ENCODE peak calls at places on chromosomes 3 and 15, in ten cellular contexts. H is dorsolateral prefrontal cortex, R is colonic mucosa, Y is GM10248, D is BE2C, K is brain microvascular endothelial cell, N is OCI-LY7, B is DND-41, C is endothelial cell, F is GM23338. T is an unnamed sample.
A peak's percentile ranks its signal among the peaks of the same experiment; 100 is the strongest.

GRCh38 chr3:126245811-126246727 is 65.7 kb upstream of the ALDH1L1 start:
- DNase-seq in H (peak; percentile 57), R (peak; percentile 53), Y (peak; percentile 25), D (peak; percentile 75), K (peak; percentile 57), N (peak; percentile 66), B (peak; percentile 43), C (peak; percentile 60), F (peak; percentile 85), T (peak; percentile 56)

GRCh38 chr3:104388624-104389023 is 978.1 kb upstream of the ALCAM start:
- DNase-seq in H (no peak), R (no peak), Y (no peak), D (peak; percentile 12), K (peak; percentile 58), N (no peak), B (no peak), C (no peak), F (no peak), T (no peak)

GRCh38 chr3:194973366-194974000 is 287.8 kb downstream of the FAM43A start:
- DNase-seq in H (no peak), R (no peak), Y (no peak), D (no peak), K (no peak), N (no peak), B (no peak), C (no peak), F (no peak), T (no peak)

GRCh38 chr15:67465196-67465952 is 55.6 kb upstream of the C15orf61 start:
- DNase-seq in H (no peak), R (no peak), Y (no peak), D (no peak), K (no peak), N (no peak), B (no peak), C (no peak), F (no peak), T (no peak)

GRCh38 chr3:184567924-184568590 is 6.5 kb downstream of the EPHB3 start:
- DNase-seq in H (no peak), R (no peak), Y (no peak), D (no peak), K (no peak), N (no peak), B (no peak), C (no peak), F (no peak), T (peak; percentile 31)

GRCh38 chr3:39255503-39256325 is 24.1 kb downstream of the CX3CR1 start:
- DNase-seq in H (no peak), R (no peak), Y (peak; percentile 80), D (no peak), K (no peak), N (peak; percentile 95), B (no peak), C (no peak), F (no peak), T (no peak)

GRCh38 chr3:141402476-141403171 is 34.3 kb downstream of the ZBTB38 start:
- DNase-seq in H (peak; percentile 51), R (peak; percentile 70), Y (peak; percentile 43), D (peak; percentile 55), K (peak; percentile 56), N (no peak), B (no peak), C (peak; percentile 58), F (peak; percentile 84), T (peak; percentile 69)

GRCh38 chr15:98815207-98815606 is 166.9 kb downstream of the IGF1R start:
- DNase-seq in H (peak; percentile 58), R (no peak), Y (no peak), D (no peak), K (no peak), N (no peak), B (no peak), C (no peak), F (no peak), T (no peak)

GRCh38 chr3:122760457-122761271 is 33.0 kb downstream of the HSPBAP1 start:
- DNase-seq in H (no peak), R (no peak), Y (no peak), D (no peak), K (peak; percentile 14), N (no peak), B (no peak), C (no peak), F (peak; percentile 92), T (no peak)

GRCh38 chr15:60528530-60528929 is 49.6 kb upstream of the ICE2 start:
- DNase-seq in H (no peak), R (no peak), Y (no peak), D (no peak), K (peak; percentile 5), N (no peak), B (no peak), C (no peak), F (no peak), T (no peak)

GRCh38 chr3:42749753-42750231 is 23.3 kb downstream of the CCDC13 start:
- DNase-seq in H (no peak), R (no peak), Y (peak; percentile 53), D (no peak), K (no peak), N (peak; percentile 6), B (no peak), C (no peak), F (peak; percentile 82), T (peak; percentile 30)

GRCh38 chr3:150090877-150091276 is 120.2 kb upstream of the PFN2 start:
- DNase-seq in H (no peak), R (no peak), Y (no peak), D (no peak), K (no peak), N (no peak), B (no peak), C (no peak), F (no peak), T (no peak)

GRCh38 chr3:150097588-150097890 is 126.8 kb upstream of the PFN2 start:
- DNase-seq in H (no peak), R (no peak), Y (no peak), D (no peak), K (peak; percentile 45), N (no peak), B (no peak), C (no peak), F (no peak), T (no peak)

GRCh38 chr3:150091626-150092025 is 120.9 kb upstream of the PFN2 start:
- DNase-seq in H (no peak), R (no peak), Y (no peak), D (no peak), K (no peak), N (no peak), B (no peak), C (no peak), F (no peak), T (no peak)

GRCh38 chr3:150096700-150097587 is 126.2 kb upstream of the PFN2 start:
- DNase-seq in H (no peak), R (no peak), Y (no peak), D (no peak), K (no peak), N (no peak), B (no peak), C (no peak), F (no peak), T (no peak)

DNA sequence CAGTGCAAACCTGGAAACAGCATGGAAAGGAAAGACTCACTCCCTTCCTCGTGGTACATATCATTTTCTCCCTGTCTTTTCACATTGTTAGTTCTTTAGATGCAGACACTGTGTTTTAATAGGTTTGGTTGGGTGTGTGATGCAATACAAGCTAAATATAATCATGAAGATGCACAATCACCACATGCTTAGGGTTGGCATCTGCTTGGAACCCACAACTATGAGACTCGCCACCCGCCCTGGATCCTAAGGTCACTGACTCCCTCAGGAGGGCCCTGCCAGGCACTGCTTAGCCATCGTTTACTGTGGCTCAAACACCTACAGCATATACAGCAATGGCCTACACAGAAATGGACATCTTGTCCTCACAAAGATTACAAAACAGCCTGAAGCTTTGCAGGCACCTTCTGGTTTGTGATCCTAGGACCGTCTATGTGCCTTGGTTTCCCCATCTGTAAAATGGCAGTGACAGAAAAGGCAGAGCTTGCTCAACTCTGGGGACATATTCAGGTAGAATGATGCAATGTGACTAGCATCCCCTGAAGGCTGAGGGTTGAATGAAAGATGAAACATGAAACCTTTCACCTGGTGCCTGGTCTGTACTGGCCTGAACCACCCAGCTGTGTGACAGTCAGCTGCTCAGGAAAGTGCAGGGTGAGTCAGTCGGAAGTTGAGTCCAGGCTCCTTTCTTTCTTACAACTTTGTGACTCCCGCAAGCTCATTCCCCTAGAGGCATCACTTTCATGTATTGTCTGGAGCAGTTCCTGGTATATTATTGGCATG is 123.6 kb upstream of the PFN2 start:
- DNase-seq in H (no peak), R (no peak), Y (no peak), D (no peak), K (peak; percentile 48), N (no peak), B (no peak), C (no peak), F (peak; percentile 23), T (no peak)
- TF ChIP-seq CTCF in H (no peak), R (no peak), Y (no peak), D (no peak), K (no peak), N (no peak), B (no peak), C (no peak), F (no peak), T (no peak)

GRCh38 chr3:52056968-52057805 is 816 bp upstream of the DUSP7 start:
- DNase-seq in H (peak; percentile 100), R (peak; percentile 100), Y (peak; percentile 98), D (peak; percentile 97), K (peak; percentile 99), N (peak; percentile 99), B (peak; percentile 100), C (peak; percentile 97), F (peak; percentile 98), T (peak; percentile 99)
- TF ChIP-seq CTCF in H (no peak), R (no peak), Y (no peak), D (no peak), K (no peak), N (no peak), B (no peak), C (no peak), F (no peak), T (no peak)

DNA sequence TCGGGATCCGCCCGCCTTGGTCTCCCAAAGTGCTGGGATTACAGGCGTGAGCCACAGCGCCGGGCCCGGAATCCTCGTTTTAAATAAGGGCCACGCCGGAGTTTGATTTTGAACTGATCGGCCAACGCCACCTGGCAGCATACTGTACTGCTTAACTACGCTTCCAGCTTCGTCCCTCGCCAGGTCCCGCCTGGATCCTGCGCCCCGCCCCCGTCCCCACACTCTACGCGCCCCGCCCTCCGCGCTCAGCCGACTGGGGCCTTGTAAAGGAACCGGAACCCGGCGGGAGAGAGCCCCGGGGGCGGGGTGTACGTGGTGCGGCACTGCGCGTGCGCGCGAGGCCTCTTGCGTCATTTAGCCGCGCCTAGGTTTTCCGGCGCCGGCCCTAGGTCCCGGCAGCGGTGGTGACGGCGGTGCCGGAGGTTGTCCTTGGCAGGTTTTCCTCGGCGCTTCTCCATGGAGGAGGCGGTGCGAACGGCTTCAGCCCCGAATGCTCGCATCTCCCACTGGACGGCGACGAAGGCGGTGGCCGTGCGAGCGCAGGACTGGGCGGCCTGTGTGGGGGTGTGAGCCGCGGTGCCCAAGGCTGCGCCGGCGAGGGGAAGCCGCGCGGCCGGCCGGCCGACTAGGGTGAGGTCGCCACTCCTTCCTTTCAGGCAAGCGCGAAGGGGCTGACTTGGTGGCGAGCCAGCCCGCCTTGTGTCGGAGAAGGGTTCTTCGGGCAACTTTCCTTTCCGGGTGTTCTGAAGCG is at the start of gene NIPA2:
- DNase-seq in H (peak; percentile 95), R (peak; percentile 99), Y (peak; percentile 97), D (peak; percentile 99), K (peak; percentile 96), N (peak; percentile 98), B (peak; percentile 97), C (peak; percentile 99), F (peak; percentile 99), T (peak; percentile 98)
- TF ChIP-seq CTCF in H (peak; percentile 52), R (no peak), Y (no peak), D (no peak), K (no peak), N (no peak), B (no peak), C (no peak), F (no peak), T (no peak)

GRCh38 chr3:113150253-113150652 is 61.1 kb upstream of the BOC start:
- DNase-seq in H (no peak), R (no peak), Y (no peak), D (no peak), K (no peak), N (no peak), B (no peak), C (no peak), F (no peak), T (no peak)
- TF ChIP-seq CTCF in H (no peak), R (no peak), Y (no peak), D (no peak), K (no peak), N (no peak), B (no peak), C (no peak), F (no peak), T (no peak)

T was measured in glutamatergic neuron.